ENCODE peak calls at places on chromosomes 3 and 15, in six cellular contexts. One of them, this sample, is unnamed. For H3K4me1 and H3K27me3, the result is how much of the 10 kb centered on the place peaks cover.

GRCh38 chr3:11603628-11604027 is 40.1 kb downstream of the VGLL4 start:
- DNase-seq in ovary: peak
- DNase-seq in CD8-positive, alpha-beta T cell: no peak
- DNase-seq in PC-3: no peak
- DNase-seq in uterus: peak
- DNase-seq in upper lobe of left lung: no peak
- DNase-seq in this sample: peak

GRCh38 chr15:64236156-64236555 is 73.3 kb upstream of the PPIB start:
- DNase-seq in ovary: no peak
- DNase-seq in upper lobe of left lung: no peak
- DNase-seq in PC-3: no peak
- DNase-seq in CD8-positive, alpha-beta T cell: no peak
- DNase-seq in uterus: no peak
- DNase-seq in this sample: no peak

GRCh38 chr3:141575879-141576743 is 89.3 kb downstream of the RASA2 start:
- DNase-seq in CD8-positive, alpha-beta T cell: no peak
- DNase-seq in ovary: no peak
- DNase-seq in uterus: no peak
- DNase-seq in PC-3: peak
- DNase-seq in upper lobe of left lung: no peak
- DNase-seq in this sample: no peak

GRCh38 chr15:60479361-60479684 is 381 bp upstream of the ICE2 start:
- DNase-seq in upper lobe of left lung: no peak
- DNase-seq in CD8-positive, alpha-beta T cell: no peak
- DNase-seq in ovary: no peak
- DNase-seq in PC-3: no peak
- DNase-seq in uterus: no peak
- DNase-seq in this sample: no peak

GRCh38 chr15:101250931-101251829 is 668 bp downstream of the CHSY1 start:
- DNase-seq in ovary: peak
- DNase-seq in upper lobe of left lung: peak
- DNase-seq in CD8-positive, alpha-beta T cell: no peak
- DNase-seq in uterus: no peak
- DNase-seq in PC-3: peak
- DNase-seq in this sample: no peak

GRCh38 chr3:8555705-8556314 is 54.2 kb downstream of the LMCD1 start:
- DNase-seq in CD8-positive, alpha-beta T cell: no peak
- DNase-seq in ovary: no peak
- DNase-seq in uterus: no peak
- DNase-seq in upper lobe of left lung: no peak
- DNase-seq in PC-3: no peak
- DNase-seq in this sample: no peak

GRCh38 chr3:11718582-11719405 is 75.1 kb upstream of the VGLL4 start:
- DNase-seq in uterus: peak
- DNase-seq in ovary: peak
- DNase-seq in upper lobe of left lung: peak
- DNase-seq in PC-3: peak
- DNase-seq in CD8-positive, alpha-beta T cell: peak
- DNase-seq in this sample: peak

GRCh38 chr3:178295257-178295912 is 240.9 kb upstream of the KCNMB2 start:
- DNase-seq in uterus: peak
- DNase-seq in upper lobe of left lung: no peak
- DNase-seq in ovary: peak
- DNase-seq in CD8-positive, alpha-beta T cell: no peak
- DNase-seq in PC-3: no peak
- DNase-seq in this sample: peak

GRCh38 chr3:33749546-33750215 is 31.6 kb upstream of the CLASP2 start:
- DNase-seq in uterus: no peak
- DNase-seq in ovary: no peak
- DNase-seq in PC-3: peak
- DNase-seq in CD8-positive, alpha-beta T cell: no peak
- DNase-seq in upper lobe of left lung: no peak
- DNase-seq in this sample: no peak

GRCh38 chr3:111151438-111151837 is 79.8 kb downstream of the NECTIN3 start:
- DNase-seq in PC-3: peak
- DNase-seq in upper lobe of left lung: no peak
- DNase-seq in CD8-positive, alpha-beta T cell: no peak
- DNase-seq in uterus: no peak
- DNase-seq in ovary: no peak
- DNase-seq in this sample: no peak

GRCh38 chr15:74265046-74265639 is 29.0 kb downstream of the CCDC33 start:
- DNase-seq in upper lobe of left lung: no peak
- DNase-seq in PC-3: peak
- DNase-seq in CD8-positive, alpha-beta T cell: no peak
- DNase-seq in ovary: no peak
- DNase-seq in uterus: no peak
- DNase-seq in this sample: no peak

GRCh38 chr3:137772231-137772617 is 8.1 kb downstream of the SOX14 start:
- DNase-seq in CD8-positive, alpha-beta T cell: no peak
- DNase-seq in upper lobe of left lung: no peak
- DNase-seq in PC-3: no peak
- DNase-seq in uterus: no peak
- DNase-seq in ovary: no peak
- DNase-seq in this sample: no peak
- H3K4me3 ChIP-seq in CD8-positive, alpha-beta T cell: no peak
- H3K4me3 ChIP-seq in upper lobe of left lung: no peak
- H3K4me3 ChIP-seq in PC-3: no peak
- H3K4me3 ChIP-seq in uterus: no peak
- H3K4me3 ChIP-seq in ovary: no peak
- H3K4me3 ChIP-seq in this sample: peak

GRCh38 chr15:58049520-58050227 is 15.8 kb downstream of the ALDH1A2 start:
- DNase-seq in upper lobe of left lung: no peak
- DNase-seq in uterus: no peak
- DNase-seq in CD8-positive, alpha-beta T cell: no peak
- DNase-seq in ovary: no peak
- DNase-seq in PC-3: no peak
- DNase-seq in this sample: no peak

GRCh38 chr15:58048261-58048660 is 17.2 kb downstream of the ALDH1A2 start:
- DNase-seq in ovary: no peak
- DNase-seq in CD8-positive, alpha-beta T cell: no peak
- DNase-seq in PC-3: no peak
- DNase-seq in upper lobe of left lung: no peak
- DNase-seq in uterus: no peak
- DNase-seq in this sample: no peak

GRCh38 chr15:58043192-58043903 is 22.2 kb downstream of the ALDH1A2 start:
- DNase-seq in upper lobe of left lung: peak
- DNase-seq in CD8-positive, alpha-beta T cell: no peak
- DNase-seq in ovary: peak
- DNase-seq in uterus: no peak
- DNase-seq in PC-3: peak
- DNase-seq in this sample: peak

GRCh38 chr15:58046467-58046866 is 19.0 kb downstream of the ALDH1A2 start:
- DNase-seq in PC-3: no peak
- DNase-seq in uterus: no peak
- DNase-seq in upper lobe of left lung: no peak
- DNase-seq in CD8-positive, alpha-beta T cell: no peak
- DNase-seq in ovary: no peak
- DNase-seq in this sample: no peak

DNA sequence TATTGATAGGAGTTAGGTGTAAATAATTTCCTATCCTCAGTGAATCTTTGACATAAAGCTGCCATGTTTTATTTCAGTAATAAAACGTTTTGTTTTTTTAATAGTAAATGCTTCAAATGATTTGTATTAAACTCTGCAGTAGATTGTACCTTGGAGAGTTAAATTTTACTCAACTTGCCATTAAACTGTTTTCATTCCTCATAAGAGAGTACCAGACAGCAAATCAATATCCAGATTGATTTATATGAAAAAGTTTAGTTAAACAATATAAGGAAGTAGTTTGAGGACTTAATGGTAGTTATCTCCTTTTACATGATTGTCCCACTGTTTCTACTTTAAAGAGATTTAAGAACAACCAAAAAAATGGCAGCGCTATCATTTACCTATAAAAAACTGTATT is 18.4 kb downstream of the ALDH1A2 start:
- DNase-seq in ovary: no peak
- DNase-seq in PC-3: no peak
- DNase-seq in upper lobe of left lung: no peak
- DNase-seq in uterus: no peak
- DNase-seq in CD8-positive, alpha-beta T cell: no peak
- DNase-seq in this sample: no peak
- H3K4me1 ChIP-seq in ovary: under half
- H3K4me1 ChIP-seq in PC-3: under half
- H3K4me1 ChIP-seq in upper lobe of left lung: under half
- H3K4me1 ChIP-seq in uterus: under half
- H3K4me1 ChIP-seq in CD8-positive, alpha-beta T cell: under half
- H3K4me1 ChIP-seq in this sample: under half

DNA sequence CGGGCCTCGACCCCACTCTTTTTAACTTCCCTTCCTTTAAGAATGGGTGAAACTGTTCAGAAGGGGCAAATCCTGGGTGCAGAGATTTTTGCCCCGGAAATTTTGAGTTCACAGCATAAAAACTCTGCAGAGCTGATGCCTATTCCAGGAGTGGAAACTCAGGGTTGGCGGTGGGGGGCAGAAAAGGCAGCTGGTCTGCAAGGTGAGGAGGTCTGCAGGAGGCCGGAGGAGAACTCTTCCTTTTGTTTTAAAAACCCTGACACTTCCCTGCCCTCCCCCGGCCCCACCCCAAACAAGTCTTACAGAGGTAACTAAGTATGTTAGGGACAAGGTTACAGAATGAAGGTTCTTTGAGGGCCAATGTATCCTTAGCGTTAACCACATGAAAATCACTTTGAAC is 276.5 kb upstream of the NR2F2 start:
- DNase-seq in upper lobe of left lung: no peak
- DNase-seq in uterus: no peak
- DNase-seq in PC-3: no peak
- DNase-seq in ovary: no peak
- DNase-seq in CD8-positive, alpha-beta T cell: no peak
- DNase-seq in this sample: no peak
- H3K27me3 ChIP-seq in upper lobe of left lung: under half
- H3K27me3 ChIP-seq in uterus: under half
- H3K27me3 ChIP-seq in PC-3: under half
- H3K27me3 ChIP-seq in ovary: under half
- H3K27me3 ChIP-seq in CD8-positive, alpha-beta T cell: under half
- H3K27me3 ChIP-seq in this sample: under half

DNA sequence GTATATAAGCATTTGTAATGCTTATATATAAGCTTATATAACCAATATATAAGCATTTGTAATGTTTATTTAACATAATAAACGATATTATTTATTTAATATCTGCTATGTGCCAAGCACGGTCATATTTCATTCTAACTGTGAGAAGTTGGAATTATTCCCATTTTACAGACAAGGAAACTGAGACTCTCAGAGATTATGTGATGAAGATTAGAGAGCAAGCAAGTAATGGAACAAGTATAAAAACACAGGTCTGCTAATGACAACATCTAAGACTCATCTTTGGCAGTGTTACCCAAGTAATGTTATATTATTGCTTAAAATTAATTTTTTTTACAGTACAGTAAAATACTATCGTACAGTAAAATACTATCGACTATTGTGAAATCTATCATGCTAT is 4.4 kb downstream of the ATOSA start:
- DNase-seq in uterus: no peak
- DNase-seq in ovary: no peak
- DNase-seq in CD8-positive, alpha-beta T cell: no peak
- DNase-seq in upper lobe of left lung: no peak
- DNase-seq in PC-3: no peak
- DNase-seq in this sample: no peak
- H3K4me3 ChIP-seq in uterus: no peak
- H3K4me3 ChIP-seq in ovary: no peak
- H3K4me3 ChIP-seq in CD8-positive, alpha-beta T cell: no peak
- H3K4me3 ChIP-seq in upper lobe of left lung: no peak
- H3K4me3 ChIP-seq in PC-3: no peak
- H3K4me3 ChIP-seq in this sample: no peak

This sample was measured in tibial nerve.